ENCODE peak calls at places on chromosomes 1 and 21, in six cellular contexts. K is transverse colon, M is psoas muscle, I is right lobe of liver, R is body of pancreas, S is IMR-90. N is an unnamed sample.

GRCh38 chr1:77824694-77825355 is 45.4 kb downstream of the MIGA1 start:
- DNase-seq in K (no peak), M (no peak), I (no peak), S (no peak), R (no peak), N (no peak)

GRCh38 chr21:42395910-42396625 is at the start of gene TMPRSS3:
- DNase-seq in M (no peak), R (no peak), I (peak), S (no peak), K (peak), N (no peak)

GRCh38 chr1:14924012-14924452 is 229.5 kb upstream of the TMEM51 start:
- DNase-seq in R (peak), S (peak), I (peak), K (peak), M (peak), N (peak)

GRCh38 chr1:17125756-17126237 is 6.5 kb upstream of the PADI2 start:
- DNase-seq in K (peak), I (peak), R (peak), M (peak), S (peak), N (peak)

GRCh38 chr1:81004011-81004410 is 796.7 kb upstream of the ADGRL2 start:
- DNase-seq in S (no peak), M (no peak), R (no peak), I (no peak), K (no peak), N (no peak)

GRCh38 chr21:21801921-21802320 is 803.7 kb downstream of the NCAM2 start:
- DNase-seq in R (no peak), M (no peak), I (no peak), S (no peak), K (no peak), N (no peak)

GRCh38 chr1:46520063-46520911 is 30.7 kb downstream of the DMBX1 start:
- DNase-seq in S (peak), M (peak), K (no peak), R (no peak), I (no peak), N (peak)

GRCh38 chr1:67564193-67564592 is 120.8 kb upstream of the GADD45A start:
- DNase-seq in R (no peak), M (peak), S (peak), I (no peak), K (peak), N (peak)

GRCh38 chr1:118815909-118816308 is 172.2 kb downstream of the TBX15 start:
- DNase-seq in R (no peak), K (no peak), I (no peak), S (no peak), M (no peak), N (no peak)

GRCh38 chr1:87463917-87464565 is 135.4 kb downstream of the LMO4 start:
- DNase-seq in M (no peak), K (peak), I (no peak), S (no peak), R (no peak), N (no peak)

GRCh38 chr1:147751346-147751745 is 9.1 kb downstream of the GJA5 start:
- DNase-seq in R (no peak), K (no peak), I (no peak), S (no peak), M (no peak), N (no peak)

GRCh38 chr1:35857830-35858229 is 25.2 kb upstream of the AGO1 start:
- DNase-seq in R (no peak), S (peak), M (no peak), I (no peak), K (no peak), N (peak)
- TF ChIP-seq CTCF in R (no peak), S (peak), M (no peak), I (peak), K (no peak), N (peak)

GRCh38 chr1:24929091-24929875 is 793 bp downstream of the RUNX3 start:
- DNase-seq in S (no peak), K (peak), R (no peak), I (peak), M (no peak), N (no peak)

GRCh38 chr1:24927473-24927872 is 2.6 kb downstream of the RUNX3 start:
- DNase-seq in K (no peak), R (no peak), M (peak), S (no peak), I (no peak), N (no peak)

GRCh38 chr1:24926596-24927249 is 3.4 kb downstream of the RUNX3 start:
- DNase-seq in K (no peak), R (no peak), M (peak), S (no peak), I (no peak), N (no peak)

GRCh38 chr1:24928631-24929090 is 1.4 kb downstream of the RUNX3 start:
- DNase-seq in R (no peak), I (no peak), M (no peak), S (no peak), K (peak), N (no peak)

GRCh38 chr1:24927886-24928630 is 2.0 kb downstream of the RUNX3 start:
- DNase-seq in M (peak), I (no peak), S (no peak), K (no peak), R (no peak), N (peak)
- H3K4me3 ChIP-seq in M (peak), I (peak), S (no peak), K (no peak), R (no peak), N (no peak)

DNA sequence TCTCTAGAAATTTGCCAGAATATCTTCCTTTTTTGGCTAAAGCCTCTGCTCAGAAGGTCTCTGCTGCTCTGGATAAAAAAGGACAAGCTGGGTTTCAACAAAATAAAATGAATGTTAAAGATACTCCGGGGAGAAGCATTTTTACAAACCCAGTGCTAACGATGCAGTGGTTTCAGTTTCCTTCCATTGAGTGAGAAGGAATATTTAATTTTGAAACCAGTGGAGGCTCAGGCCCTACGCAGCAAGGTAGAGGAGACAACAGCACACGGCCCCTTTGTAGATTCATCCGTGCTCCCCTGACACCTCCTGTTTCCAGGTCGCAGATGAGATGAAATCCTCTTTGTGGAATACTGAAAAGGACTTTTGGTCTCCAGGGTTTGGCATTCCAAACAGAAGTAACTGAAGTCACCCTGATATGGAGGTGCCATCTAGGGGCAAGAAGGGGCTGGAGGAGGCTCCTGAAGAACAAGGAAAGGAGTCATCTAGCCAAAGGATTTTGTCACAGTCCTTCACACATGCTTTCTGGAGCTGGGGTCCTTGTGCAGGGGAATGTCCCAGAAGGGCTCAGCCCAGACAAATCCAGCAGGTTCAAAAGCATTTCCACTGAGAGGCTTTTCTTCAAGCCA is 65.7 kb upstream of the SYT6 start:
- DNase-seq in S (peak), R (peak), I (no peak), M (no peak), K (no peak), N (peak)
- TF ChIP-seq CTCF in S (no peak), R (no peak), I (no peak), M (peak), K (no peak), N (peak)

DNA sequence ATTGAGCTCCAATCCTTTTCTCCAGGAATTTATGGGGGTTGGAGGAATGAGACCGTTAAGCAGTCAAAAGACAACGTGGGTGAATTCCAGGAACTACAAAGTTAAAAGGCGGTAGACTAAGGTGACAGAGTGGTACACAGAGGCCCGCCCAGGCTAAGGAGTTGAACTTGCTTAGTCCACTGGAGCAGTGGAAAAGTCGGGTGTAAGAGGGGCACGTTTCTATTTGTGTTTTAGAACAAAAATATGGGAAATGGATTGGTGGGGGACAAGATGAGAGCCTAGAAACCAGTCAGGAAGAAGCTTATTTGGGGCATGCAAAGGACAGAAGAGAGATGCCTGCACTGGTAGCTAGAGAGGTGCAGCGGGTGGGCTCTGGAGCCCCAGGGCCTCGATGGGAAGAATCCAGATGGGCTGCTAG is 1.2 kb upstream of the LIN9 start:
- DNase-seq in R (no peak), I (no peak), K (no peak), M (no peak), S (no peak), N (no peak)
- H3K4me3 ChIP-seq in R (no peak), I (no peak), K (no peak), M (peak), S (no peak), N (no peak)

GRCh38 chr21:28871388-28872015 is 121.2 kb downstream of the LTN1 start:
- DNase-seq in M (no peak), S (peak), R (no peak), I (no peak), K (peak), N (peak)
- TF ChIP-seq CTCF in M (no peak), S (no peak), R (no peak), I (no peak), K (no peak), N (no peak)

GRCh38 chr1:156693858-156694562 is 11.4 kb downstream of the CRABP2 start:
- DNase-seq in M (no peak), R (peak), S (no peak), K (no peak), I (no peak), N (no peak)

GRCh38 chr1:156692409-156692957 is 12.9 kb downstream of the CRABP2 start:
- DNase-seq in I (no peak), S (no peak), K (no peak), R (peak), M (no peak), N (no peak)

GRCh38 chr1:156691665-156692408 is 13.5 kb downstream of the CRABP2 start:
- DNase-seq in R (no peak), I (no peak), K (no peak), S (peak), M (no peak), N (no peak)

GRCh38 chr1:156694563-156694962 is 10.8 kb downstream of the CRABP2 start:
- DNase-seq in S (no peak), I (no peak), R (no peak), M (no peak), K (no peak), N (no peak)

GRCh38 chr1:156692958-156693857 is 12.2 kb downstream of the CRABP2 start:
- DNase-seq in M (no peak), I (no peak), K (peak), S (no peak), R (peak), N (no peak)
- H3K4me3 ChIP-seq in M (no peak), I (no peak), K (no peak), S (no peak), R (no peak), N (no peak)

DNA sequence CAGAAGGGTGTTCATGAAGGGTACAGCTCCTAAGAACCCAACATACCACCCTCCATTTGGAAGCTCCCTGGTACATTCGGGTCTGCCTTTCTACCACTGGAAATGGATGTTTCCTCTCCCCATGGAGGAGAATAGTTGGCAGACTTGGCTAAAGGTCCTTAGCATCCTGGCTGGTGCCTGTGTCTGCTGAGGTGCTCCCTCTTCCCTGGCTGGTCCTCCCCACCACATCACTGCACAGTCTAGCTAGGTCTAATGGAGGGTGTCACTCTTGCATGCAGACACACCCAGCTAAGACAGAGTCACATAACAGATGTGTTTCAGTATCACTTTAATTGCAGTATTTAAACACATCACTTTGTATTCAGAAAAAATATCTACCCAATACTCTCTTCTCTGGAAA is 24.7 kb downstream of the CD34 start:
- DNase-seq in R (no peak), M (no peak), S (no peak), K (no peak), I (no peak), N (no peak)
- TF ChIP-seq CTCF in R (no peak), M (no peak), S (no peak), K (no peak), I (no peak), N (no peak)

N was measured in fibroblast of the aortic adventitia.